ENCODE peak calls at places on chromosomes 11 and 22, in five cellular contexts. One of them, this sample, is unnamed.

GRCh38 chr22:17982572-17983141 is 41.7 kb downstream of the MICAL3 start:
- DNase-seq in psoas muscle: no peak
- DNase-seq in brain microvascular endothelial cell: no peak
- DNase-seq in ovary: no peak
- DNase-seq in fibroblast of mammary gland: no peak
- DNase-seq in this sample: no peak

GRCh38 chr11:88174627-88175003 is 628 bp downstream of the RAB38 start:
- DNase-seq in psoas muscle: peak
- DNase-seq in brain microvascular endothelial cell: peak
- DNase-seq in ovary: peak
- DNase-seq in fibroblast of mammary gland: peak
- DNase-seq in this sample: peak

GRCh38 chr11:77249427-77249826 is 52.1 kb downstream of the GDPD4 start:
- DNase-seq in psoas muscle: no peak
- DNase-seq in brain microvascular endothelial cell: no peak
- DNase-seq in ovary: no peak
- DNase-seq in fibroblast of mammary gland: peak
- DNase-seq in this sample: peak

GRCh38 chr22:46994983-46995382 is 232.5 kb downstream of the TBC1D22A start:
- DNase-seq in psoas muscle: no peak
- DNase-seq in brain microvascular endothelial cell: no peak
- DNase-seq in ovary: no peak
- DNase-seq in fibroblast of mammary gland: no peak
- DNase-seq in this sample: no peak

GRCh38 chr11:112270551-112271180 is 10.0 kb upstream of the PLET1 start:
- DNase-seq in psoas muscle: no peak
- DNase-seq in brain microvascular endothelial cell: no peak
- DNase-seq in ovary: no peak
- DNase-seq in fibroblast of mammary gland: no peak
- DNase-seq in this sample: no peak

GRCh38 chr11:125433454-125434121 is 62.5 kb downstream of the FEZ1 start:
- DNase-seq in psoas muscle: peak
- DNase-seq in brain microvascular endothelial cell: peak
- DNase-seq in ovary: no peak
- DNase-seq in fibroblast of mammary gland: peak
- DNase-seq in this sample: peak

GRCh38 chr22:27045103-27045940 is 387.9 kb downstream of the MIAT start:
- DNase-seq in psoas muscle: no peak
- DNase-seq in brain microvascular endothelial cell: peak
- DNase-seq in ovary: no peak
- DNase-seq in fibroblast of mammary gland: peak
- DNase-seq in this sample: peak

GRCh38 chr22:27628891-27629631 is 172.5 kb downstream of the MN1 start:
- DNase-seq in psoas muscle: no peak
- DNase-seq in brain microvascular endothelial cell: no peak
- DNase-seq in ovary: no peak
- DNase-seq in fibroblast of mammary gland: no peak
- DNase-seq in this sample: no peak

GRCh38 chr22:41271787-41272186 is 14.2 kb downstream of the RANGAP1 start:
- DNase-seq in psoas muscle: peak
- DNase-seq in brain microvascular endothelial cell: no peak
- DNase-seq in ovary: no peak
- DNase-seq in fibroblast of mammary gland: no peak
- DNase-seq in this sample: no peak

GRCh38 chr11:44630511-44631210 is 65.2 kb downstream of the CD82 start:
- DNase-seq in psoas muscle: no peak
- DNase-seq in brain microvascular endothelial cell: no peak
- DNase-seq in ovary: no peak
- DNase-seq in fibroblast of mammary gland: no peak
- DNase-seq in this sample: no peak

GRCh38 chr11:8092587-8093424 is 11.8 kb downstream of the TUB start:
- DNase-seq in psoas muscle: peak
- DNase-seq in brain microvascular endothelial cell: peak
- DNase-seq in ovary: peak
- DNase-seq in fibroblast of mammary gland: peak
- DNase-seq in this sample: peak

GRCh38 chr11:69024509-69024908 is 11.5 kb upstream of the MRGPRF start:
- DNase-seq in psoas muscle: no peak
- DNase-seq in brain microvascular endothelial cell: no peak
- DNase-seq in ovary: no peak
- DNase-seq in fibroblast of mammary gland: no peak
- DNase-seq in this sample: no peak

GRCh38 chr11:71339178-71339881 is 87.0 kb upstream of the SHANK2 start:
- DNase-seq in psoas muscle: peak
- DNase-seq in brain microvascular endothelial cell: no peak
- DNase-seq in ovary: no peak
- DNase-seq in fibroblast of mammary gland: peak
- DNase-seq in this sample: no peak

GRCh38 chr22:44729391-44730012 is 22.9 kb upstream of the ARHGAP8 start:
- DNase-seq in psoas muscle: peak
- DNase-seq in brain microvascular endothelial cell: peak
- DNase-seq in ovary: peak
- DNase-seq in fibroblast of mammary gland: peak
- DNase-seq in this sample: peak

GRCh38 chr11:117073539-117073938 is 24.7 kb downstream of the SIK3 start:
- DNase-seq in psoas muscle: no peak
- DNase-seq in brain microvascular endothelial cell: no peak
- DNase-seq in ovary: no peak
- DNase-seq in fibroblast of mammary gland: no peak
- DNase-seq in this sample: no peak

GRCh38 chr11:33500331-33500730 is 200.3 kb downstream of the C11orf91 start:
- DNase-seq in psoas muscle: no peak
- DNase-seq in brain microvascular endothelial cell: no peak
- DNase-seq in ovary: no peak
- DNase-seq in fibroblast of mammary gland: no peak
- DNase-seq in this sample: no peak

GRCh38 chr22:35330258-35330861 is 30.7 kb downstream of the TOM1 start:
- DNase-seq in psoas muscle: peak
- DNase-seq in brain microvascular endothelial cell: peak
- DNase-seq in ovary: peak
- DNase-seq in fibroblast of mammary gland: peak
- DNase-seq in this sample: peak

GRCh38 chr11:87037450-87038234 is at the start of gene TMEM135:
- DNase-seq in psoas muscle: peak
- DNase-seq in brain microvascular endothelial cell: peak
- DNase-seq in ovary: peak
- DNase-seq in fibroblast of mammary gland: peak
- DNase-seq in this sample: peak

GRCh38 chr11:71544525-71545214 is 3.5 kb upstream of the KRTAP5-9 start:
- DNase-seq in psoas muscle: no peak
- DNase-seq in brain microvascular endothelial cell: no peak
- DNase-seq in ovary: no peak
- DNase-seq in fibroblast of mammary gland: no peak
- DNase-seq in this sample: no peak

GRCh38 chr11:6298605-6299004 is 21.7 kb downstream of the CAVIN3 start:
- DNase-seq in psoas muscle: peak
- DNase-seq in brain microvascular endothelial cell: no peak
- DNase-seq in ovary: no peak
- DNase-seq in fibroblast of mammary gland: peak
- DNase-seq in this sample: no peak

GRCh38 chr22:49011379-49011768 is 816.3 kb downstream of the BRD1 start:
- DNase-seq in psoas muscle: peak
- DNase-seq in brain microvascular endothelial cell: no peak
- DNase-seq in ovary: no peak
- DNase-seq in fibroblast of mammary gland: no peak
- DNase-seq in this sample: no peak

GRCh38 chr22:18976197-18976751 is 40.2 kb upstream of the PRODH start:
- DNase-seq in psoas muscle: peak
- DNase-seq in brain microvascular endothelial cell: no peak
- DNase-seq in ovary: no peak
- DNase-seq in fibroblast of mammary gland: no peak
- DNase-seq in this sample: no peak

GRCh38 chr11:36817336-36817965 is 219.4 kb upstream of the RAG2 start:
- DNase-seq in psoas muscle: no peak
- DNase-seq in brain microvascular endothelial cell: no peak
- DNase-seq in ovary: no peak
- DNase-seq in fibroblast of mammary gland: peak
- DNase-seq in this sample: no peak

GRCh38 chr11:47560431-47560830 is 5.0 kb upstream of the PTPMT1 start:
- DNase-seq in psoas muscle: no peak
- DNase-seq in brain microvascular endothelial cell: no peak
- DNase-seq in ovary: no peak
- DNase-seq in fibroblast of mammary gland: peak
- DNase-seq in this sample: no peak

GRCh38 chr22:36445158-36445668 is 36.2 kb downstream of the TXN2 start:
- DNase-seq in psoas muscle: peak
- DNase-seq in brain microvascular endothelial cell: peak
- DNase-seq in ovary: peak
- DNase-seq in fibroblast of mammary gland: peak
- DNase-seq in this sample: peak
- H3K4me3 ChIP-seq in psoas muscle: no peak
- H3K4me3 ChIP-seq in brain microvascular endothelial cell: no peak
- H3K4me3 ChIP-seq in ovary: no peak
- H3K4me3 ChIP-seq in fibroblast of mammary gland: no peak
- H3K4me3 ChIP-seq in this sample: no peak

DNA sequence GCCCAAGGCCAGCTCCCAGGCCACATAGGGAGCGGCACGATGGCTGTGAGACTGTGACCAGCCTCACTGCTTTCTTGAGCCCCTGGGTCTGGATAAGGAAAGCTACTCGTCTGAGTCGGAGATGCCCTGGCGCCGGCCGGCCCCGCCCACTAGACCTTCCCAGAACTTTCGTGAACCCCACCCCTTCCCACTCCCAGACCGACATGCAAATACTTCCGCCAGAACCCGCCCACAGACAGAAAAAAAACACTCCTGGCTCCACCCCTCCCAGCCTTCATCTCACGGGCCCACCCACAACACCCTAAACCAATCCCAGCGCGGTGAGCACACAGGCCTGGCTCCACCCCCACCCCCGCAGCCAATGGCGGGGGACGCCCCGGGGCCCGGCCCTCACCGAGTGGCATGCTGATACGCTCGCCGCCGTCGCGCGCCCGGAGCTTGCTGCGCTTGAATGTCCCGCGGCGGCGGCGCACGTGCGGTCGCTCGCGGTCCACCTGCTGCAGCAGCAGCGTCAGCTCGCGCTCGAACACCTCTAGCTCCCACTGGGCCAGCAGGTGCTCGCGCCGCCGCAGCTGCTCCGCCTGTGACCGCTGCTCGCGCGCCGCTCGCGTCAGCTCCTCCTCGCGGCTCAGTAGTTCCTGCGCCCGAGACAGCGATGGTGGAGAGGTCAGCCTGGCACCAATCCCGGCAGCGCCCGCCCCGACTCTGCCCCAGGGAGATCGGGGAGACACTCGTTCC is 7.0 kb downstream of the MAP3K11 start:
- DNase-seq in psoas muscle: peak
- DNase-seq in brain microvascular endothelial cell: peak
- DNase-seq in ovary: peak
- DNase-seq in fibroblast of mammary gland: peak
- DNase-seq in this sample: peak
- TF ChIP-seq CTCF in psoas muscle: no peak
- TF ChIP-seq CTCF in brain microvascular endothelial cell: no peak
- TF ChIP-seq CTCF in ovary: no peak
- TF ChIP-seq CTCF in fibroblast of mammary gland: no peak
- TF ChIP-seq CTCF in this sample: no peak

GRCh38 chr11:119751281-119752060 is 22.5 kb upstream of the NECTIN1 start:
- DNase-seq in psoas muscle: no peak
- DNase-seq in brain microvascular endothelial cell: no peak
- DNase-seq in ovary: no peak
- DNase-seq in fibroblast of mammary gland: no peak
- DNase-seq in this sample: no peak
- H3K4me3 ChIP-seq in psoas muscle: no peak
- H3K4me3 ChIP-seq in brain microvascular endothelial cell: no peak
- H3K4me3 ChIP-seq in ovary: no peak
- H3K4me3 ChIP-seq in fibroblast of mammary gland: no peak
- H3K4me3 ChIP-seq in this sample: no peak

DNA sequence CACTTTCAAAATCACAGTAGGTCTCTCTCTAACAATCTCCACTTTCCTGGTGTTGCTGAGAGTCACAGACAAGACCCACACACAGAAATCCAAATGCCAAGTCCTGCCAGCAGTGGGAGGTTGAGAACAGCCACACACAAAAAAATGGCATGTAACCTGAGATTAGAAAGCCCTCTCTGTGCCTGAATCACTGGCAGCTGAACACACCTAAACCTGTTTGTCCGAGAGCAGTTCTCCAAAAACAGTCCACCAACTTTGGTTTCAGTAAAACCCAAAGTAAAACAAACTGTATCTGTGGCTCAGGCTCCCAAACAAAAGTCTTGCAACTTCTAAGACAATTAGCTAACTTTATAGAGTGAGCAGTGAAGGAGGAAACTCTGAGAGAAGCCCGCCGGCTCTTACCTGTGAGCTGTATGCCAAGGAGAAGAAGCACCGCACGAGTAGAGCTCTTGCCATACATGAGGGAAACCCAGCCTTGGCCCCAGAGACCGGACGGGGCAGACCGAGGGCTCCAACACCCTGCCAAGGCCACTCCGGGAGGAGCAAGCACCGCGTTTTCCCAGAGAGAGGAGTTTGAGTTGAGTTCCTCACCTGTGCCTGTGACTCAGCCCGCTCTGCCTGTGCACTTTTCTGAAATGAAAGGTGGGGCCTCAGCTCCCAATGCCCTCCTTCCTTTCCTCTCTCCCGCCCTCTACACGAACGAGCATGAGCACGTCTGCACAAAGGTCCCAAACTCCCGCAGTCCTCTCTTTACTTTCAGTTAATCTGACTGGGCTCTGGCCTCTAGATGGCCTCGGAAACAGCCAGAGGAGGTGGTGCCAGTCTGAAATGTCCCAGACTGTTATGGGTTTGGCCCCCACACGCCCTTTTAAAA is at the start of gene MPZL2:
- DNase-seq in psoas muscle: no peak
- DNase-seq in brain microvascular endothelial cell: no peak
- DNase-seq in ovary: no peak
- DNase-seq in fibroblast of mammary gland: no peak
- DNase-seq in this sample: no peak
- TF ChIP-seq CTCF in psoas muscle: no peak
- TF ChIP-seq CTCF in brain microvascular endothelial cell: no peak
- TF ChIP-seq CTCF in ovary: no peak
- TF ChIP-seq CTCF in fibroblast of mammary gland: no peak
- TF ChIP-seq CTCF in this sample: no peak

GRCh38 chr11:78266451-78266850 is 77.7 kb downstream of the USP35 start:
- DNase-seq in psoas muscle: no peak
- DNase-seq in brain microvascular endothelial cell: no peak
- DNase-seq in ovary: no peak
- DNase-seq in fibroblast of mammary gland: no peak
- DNase-seq in this sample: no peak
- H3K4me3 ChIP-seq in psoas muscle: no peak
- H3K4me3 ChIP-seq in brain microvascular endothelial cell: no peak
- H3K4me3 ChIP-seq in ovary: no peak
- H3K4me3 ChIP-seq in fibroblast of mammary gland: no peak
- H3K4me3 ChIP-seq in this sample: no peak

GRCh38 chr11:1152316-1153104 is 5.2 kb upstream of the MUC5AC start:
- DNase-seq in psoas muscle: no peak
- DNase-seq in brain microvascular endothelial cell: peak
- DNase-seq in ovary: no peak
- DNase-seq in fibroblast of mammary gland: no peak
- DNase-seq in this sample: peak
- TF ChIP-seq CTCF in psoas muscle: no peak
- TF ChIP-seq CTCF in brain microvascular endothelial cell: peak
- TF ChIP-seq CTCF in ovary: no peak
- TF ChIP-seq CTCF in fibroblast of mammary gland: no peak
- TF ChIP-seq CTCF in this sample: no peak

GRCh38 chr11:85665756-85666155 is 827 bp upstream of the CREBZF start:
- DNase-seq in psoas muscle: no peak
- DNase-seq in brain microvascular endothelial cell: no peak
- DNase-seq in ovary: no peak
- DNase-seq in fibroblast of mammary gland: peak
- DNase-seq in this sample: peak
- H3K4me3 ChIP-seq in psoas muscle: peak
- H3K4me3 ChIP-seq in brain microvascular endothelial cell: no peak
- H3K4me3 ChIP-seq in ovary: no peak
- H3K4me3 ChIP-seq in fibroblast of mammary gland: no peak
- H3K4me3 ChIP-seq in this sample: no peak